ENCODE peak calls at places on chromosomes 2 and 18, in six cellular contexts. One of them, this sample, is unnamed.
A peak's percentile ranks its signal among the peaks of the same experiment; 100 is the strongest.

GRCh38 chr2:45919711-45920111 is 268.2 kb downstream of the PRKCE start:
- DNase-seq in mesothelial cell of epicardium: no peak
- DNase-seq in vagina: no peak
- DNase-seq in bronchial epithelial cell: peak; percentile 81
- DNase-seq in OCI-LY7: no peak
- DNase-seq in breast epithelium: peak; percentile 60
- DNase-seq in this sample: peak; percentile 33

GRCh38 chr2:190186238-190186637 is 123.7 kb upstream of the MSTN start:
- DNase-seq in mesothelial cell of epicardium: no peak
- DNase-seq in vagina: no peak
- DNase-seq in bronchial epithelial cell: no peak
- DNase-seq in OCI-LY7: no peak
- DNase-seq in breast epithelium: no peak
- DNase-seq in this sample: no peak

GRCh38 chr2:234682492-234683228 is 185.8 kb upstream of the ARL4C start:
- DNase-seq in mesothelial cell of epicardium: no peak
- DNase-seq in vagina: no peak
- DNase-seq in bronchial epithelial cell: peak; percentile 92
- DNase-seq in OCI-LY7: no peak
- DNase-seq in breast epithelium: no peak
- DNase-seq in this sample: no peak

GRCh38 chr2:40431600-40431955 is 20.3 kb downstream of the SLC8A1 start:
- DNase-seq in mesothelial cell of epicardium: no peak
- DNase-seq in vagina: no peak
- DNase-seq in bronchial epithelial cell: peak; percentile 68
- DNase-seq in OCI-LY7: no peak
- DNase-seq in breast epithelium: no peak
- DNase-seq in this sample: no peak

GRCh38 chr2:119544075-119545031 is at the start of gene CFAP221:
- DNase-seq in mesothelial cell of epicardium: peak; percentile 66
- DNase-seq in vagina: no peak
- DNase-seq in bronchial epithelial cell: peak; percentile 60
- DNase-seq in OCI-LY7: no peak
- DNase-seq in breast epithelium: peak; percentile 28
- DNase-seq in this sample: peak; percentile 64

GRCh38 chr2:21001988-21002813 is 41.7 kb downstream of the APOB start:
- DNase-seq in mesothelial cell of epicardium: no peak
- DNase-seq in vagina: no peak
- DNase-seq in bronchial epithelial cell: no peak
- DNase-seq in OCI-LY7: no peak
- DNase-seq in breast epithelium: no peak
- DNase-seq in this sample: no peak

GRCh38 chr18:26621161-26622026 is 73.0 kb upstream of the KCTD1 start:
- DNase-seq in mesothelial cell of epicardium: no peak
- DNase-seq in vagina: no peak
- DNase-seq in bronchial epithelial cell: peak; percentile 30
- DNase-seq in OCI-LY7: peak; percentile 60
- DNase-seq in breast epithelium: no peak
- DNase-seq in this sample: peak; percentile 65

GRCh38 chr18:48866028-48866733 is 84.6 kb downstream of the SMAD7 start:
- DNase-seq in mesothelial cell of epicardium: no peak
- DNase-seq in vagina: no peak
- DNase-seq in bronchial epithelial cell: peak; percentile 24
- DNase-seq in OCI-LY7: no peak
- DNase-seq in breast epithelium: no peak
- DNase-seq in this sample: no peak

GRCh38 chr2:239115616-239116015 is 267.7 kb downstream of the TWIST2 start:
- DNase-seq in mesothelial cell of epicardium: no peak
- DNase-seq in vagina: no peak
- DNase-seq in bronchial epithelial cell: no peak
- DNase-seq in OCI-LY7: no peak
- DNase-seq in breast epithelium: no peak
- DNase-seq in this sample: no peak

GRCh38 chr2:5696741-5697521 is 4.7 kb downstream of the SOX11 start:
- DNase-seq in mesothelial cell of epicardium: no peak
- DNase-seq in vagina: peak; percentile 20
- DNase-seq in bronchial epithelial cell: no peak
- DNase-seq in OCI-LY7: peak; percentile 85
- DNase-seq in breast epithelium: no peak
- DNase-seq in this sample: no peak

GRCh38 chr2:188875104-188875503 is 99.1 kb upstream of the COL3A1 start:
- DNase-seq in mesothelial cell of epicardium: no peak
- DNase-seq in vagina: no peak
- DNase-seq in bronchial epithelial cell: no peak
- DNase-seq in OCI-LY7: no peak
- DNase-seq in breast epithelium: no peak
- DNase-seq in this sample: no peak

GRCh38 chr18:78736015-78736690 is 243.5 kb upstream of the SALL3 start:
- DNase-seq in mesothelial cell of epicardium: no peak
- DNase-seq in vagina: no peak
- DNase-seq in bronchial epithelial cell: no peak
- DNase-seq in OCI-LY7: no peak
- DNase-seq in breast epithelium: no peak
- DNase-seq in this sample: no peak

GRCh38 chr2:143162997-143163396 is 33.8 kb downstream of the ARHGAP15 start:
- DNase-seq in mesothelial cell of epicardium: no peak
- DNase-seq in vagina: no peak
- DNase-seq in bronchial epithelial cell: peak; percentile 16
- DNase-seq in OCI-LY7: no peak
- DNase-seq in breast epithelium: no peak
- DNase-seq in this sample: no peak

GRCh38 chr2:222671259-222672067 is at the start of gene MOGAT1:
- DNase-seq in mesothelial cell of epicardium: no peak
- DNase-seq in vagina: no peak
- DNase-seq in bronchial epithelial cell: no peak
- DNase-seq in OCI-LY7: no peak
- DNase-seq in breast epithelium: no peak
- DNase-seq in this sample: peak; percentile 26

GRCh38 chr2:185291035-185291647 is 447.5 kb upstream of the FSIP2 start:
- DNase-seq in mesothelial cell of epicardium: peak; percentile 45
- DNase-seq in vagina: no peak
- DNase-seq in bronchial epithelial cell: peak; percentile 55
- DNase-seq in OCI-LY7: peak; percentile 39
- DNase-seq in breast epithelium: no peak
- DNase-seq in this sample: peak; percentile 6

GRCh38 chr18:59697236-59697932 is at the start of gene CCBE1:
- DNase-seq in mesothelial cell of epicardium: peak; percentile 73
- DNase-seq in vagina: no peak
- DNase-seq in bronchial epithelial cell: peak; percentile 52
- DNase-seq in OCI-LY7: no peak
- DNase-seq in breast epithelium: no peak
- DNase-seq in this sample: peak; percentile 77

GRCh38 chr18:57440331-57441101 is 5.3 kb downstream of the ONECUT2 start:
- DNase-seq in mesothelial cell of epicardium: no peak
- DNase-seq in vagina: no peak
- DNase-seq in bronchial epithelial cell: no peak
- DNase-seq in OCI-LY7: no peak
- DNase-seq in breast epithelium: no peak
- DNase-seq in this sample: peak; percentile 21

GRCh38 chr2:34070196-34070595 is 471.1 kb upstream of the FAM98A start:
- DNase-seq in mesothelial cell of epicardium: no peak
- DNase-seq in vagina: no peak
- DNase-seq in bronchial epithelial cell: no peak
- DNase-seq in OCI-LY7: no peak
- DNase-seq in breast epithelium: no peak
- DNase-seq in this sample: no peak

GRCh38 chr2:68912732-68913131 is 40.0 kb downstream of the GKN2 start:
- DNase-seq in mesothelial cell of epicardium: no peak
- DNase-seq in vagina: no peak
- DNase-seq in bronchial epithelial cell: no peak
- DNase-seq in OCI-LY7: no peak
- DNase-seq in breast epithelium: no peak
- DNase-seq in this sample: no peak

GRCh38 chr2:155703917-155704316 is 628.6 kb downstream of the NR4A2 start:
- DNase-seq in mesothelial cell of epicardium: no peak
- DNase-seq in vagina: no peak
- DNase-seq in bronchial epithelial cell: no peak
- DNase-seq in OCI-LY7: no peak
- DNase-seq in breast epithelium: no peak
- DNase-seq in this sample: no peak

GRCh38 chr2:155703048-155703447 is 629.5 kb downstream of the NR4A2 start:
- DNase-seq in mesothelial cell of epicardium: no peak
- DNase-seq in vagina: no peak
- DNase-seq in bronchial epithelial cell: no peak
- DNase-seq in OCI-LY7: no peak
- DNase-seq in breast epithelium: no peak
- DNase-seq in this sample: no peak

GRCh38 chr2:155708052-155708451 is 624.5 kb downstream of the NR4A2 start:
- DNase-seq in mesothelial cell of epicardium: no peak
- DNase-seq in vagina: no peak
- DNase-seq in bronchial epithelial cell: peak; percentile 13
- DNase-seq in OCI-LY7: no peak
- DNase-seq in breast epithelium: no peak
- DNase-seq in this sample: no peak
- TF ChIP-seq CTCF in mesothelial cell of epicardium: no peak
- TF ChIP-seq CTCF in vagina: no peak
- TF ChIP-seq CTCF in bronchial epithelial cell: peak; percentile 26
- TF ChIP-seq CTCF in OCI-LY7: no peak
- TF ChIP-seq CTCF in breast epithelium: no peak
- TF ChIP-seq CTCF in this sample: peak; percentile 6

GRCh38 chr2:203648273-203648672 is 58.2 kb upstream of the CD28 start:
- DNase-seq in mesothelial cell of epicardium: no peak
- DNase-seq in vagina: no peak
- DNase-seq in bronchial epithelial cell: peak; percentile 47
- DNase-seq in OCI-LY7: no peak
- DNase-seq in breast epithelium: no peak
- DNase-seq in this sample: no peak

GRCh38 chr2:203647579-203647978 is 58.9 kb upstream of the CD28 start:
- DNase-seq in mesothelial cell of epicardium: no peak
- DNase-seq in vagina: no peak
- DNase-seq in bronchial epithelial cell: no peak
- DNase-seq in OCI-LY7: no peak
- DNase-seq in breast epithelium: no peak
- DNase-seq in this sample: no peak

GRCh38 chr2:203649176-203649814 is 57.1 kb upstream of the CD28 start:
- DNase-seq in mesothelial cell of epicardium: no peak
- DNase-seq in vagina: no peak
- DNase-seq in bronchial epithelial cell: no peak
- DNase-seq in OCI-LY7: no peak
- DNase-seq in breast epithelium: no peak
- DNase-seq in this sample: no peak

GRCh38 chr2:203646961-203647360 is 59.5 kb upstream of the CD28 start:
- DNase-seq in mesothelial cell of epicardium: no peak
- DNase-seq in vagina: no peak
- DNase-seq in bronchial epithelial cell: no peak
- DNase-seq in OCI-LY7: no peak
- DNase-seq in breast epithelium: no peak
- DNase-seq in this sample: no peak

GRCh38 chr2:203646266-203646864 is 60.1 kb upstream of the CD28 start:
- DNase-seq in mesothelial cell of epicardium: no peak
- DNase-seq in vagina: no peak
- DNase-seq in bronchial epithelial cell: no peak
- DNase-seq in OCI-LY7: no peak
- DNase-seq in breast epithelium: no peak
- DNase-seq in this sample: no peak
- TF ChIP-seq CTCF in mesothelial cell of epicardium: no peak
- TF ChIP-seq CTCF in vagina: no peak
- TF ChIP-seq CTCF in bronchial epithelial cell: no peak
- TF ChIP-seq CTCF in OCI-LY7: no peak
- TF ChIP-seq CTCF in breast epithelium: no peak
- TF ChIP-seq CTCF in this sample: no peak

GRCh38 chr2:177058747-177059146 is 153.8 kb upstream of the HNRNPA3 start:
- DNase-seq in mesothelial cell of epicardium: no peak
- DNase-seq in vagina: no peak
- DNase-seq in bronchial epithelial cell: no peak
- DNase-seq in OCI-LY7: no peak
- DNase-seq in breast epithelium: no peak
- DNase-seq in this sample: no peak

GRCh38 chr2:177064417-177064816 is 148.2 kb upstream of the HNRNPA3 start:
- DNase-seq in mesothelial cell of epicardium: no peak
- DNase-seq in vagina: no peak
- DNase-seq in bronchial epithelial cell: no peak
- DNase-seq in OCI-LY7: no peak
- DNase-seq in breast epithelium: no peak
- DNase-seq in this sample: no peak

GRCh38 chr2:177063331-177063730 is 149.3 kb upstream of the HNRNPA3 start:
- DNase-seq in mesothelial cell of epicardium: no peak
- DNase-seq in vagina: no peak
- DNase-seq in bronchial epithelial cell: no peak
- DNase-seq in OCI-LY7: no peak
- DNase-seq in breast epithelium: no peak
- DNase-seq in this sample: no peak

GRCh38 chr2:177056540-177056939 is 156.1 kb upstream of the HNRNPA3 start:
- DNase-seq in mesothelial cell of epicardium: no peak
- DNase-seq in vagina: no peak
- DNase-seq in bronchial epithelial cell: no peak
- DNase-seq in OCI-LY7: no peak
- DNase-seq in breast epithelium: no peak
- DNase-seq in this sample: no peak

DNA sequence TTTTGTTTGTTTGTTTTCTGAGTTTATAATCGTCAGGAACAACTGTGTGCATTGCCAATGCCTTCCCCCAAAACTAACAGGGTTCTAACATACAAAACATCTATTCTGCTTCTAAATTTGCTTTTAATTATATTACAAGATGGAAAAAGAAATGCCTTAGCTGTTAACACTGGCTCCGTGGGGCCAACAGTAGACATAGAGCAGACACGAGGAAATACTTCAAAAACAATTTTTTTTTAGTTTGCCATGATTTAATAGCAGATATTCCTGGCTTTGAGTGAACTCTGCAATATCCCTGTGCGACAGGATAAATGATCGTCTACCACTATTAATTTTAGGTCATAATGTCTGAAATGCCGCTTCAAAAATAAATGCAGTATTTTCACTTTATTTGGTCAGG is 153.3 kb upstream of the HNRNPA3 start:
- DNase-seq in mesothelial cell of epicardium: no peak
- DNase-seq in vagina: no peak
- DNase-seq in bronchial epithelial cell: no peak
- DNase-seq in OCI-LY7: no peak
- DNase-seq in breast epithelium: no peak
- DNase-seq in this sample: no peak
- TF ChIP-seq CTCF in mesothelial cell of epicardium: no peak
- TF ChIP-seq CTCF in vagina: no peak
- TF ChIP-seq CTCF in bronchial epithelial cell: no peak
- TF ChIP-seq CTCF in OCI-LY7: no peak
- TF ChIP-seq CTCF in breast epithelium: no peak
- TF ChIP-seq CTCF in this sample: no peak

DNA sequence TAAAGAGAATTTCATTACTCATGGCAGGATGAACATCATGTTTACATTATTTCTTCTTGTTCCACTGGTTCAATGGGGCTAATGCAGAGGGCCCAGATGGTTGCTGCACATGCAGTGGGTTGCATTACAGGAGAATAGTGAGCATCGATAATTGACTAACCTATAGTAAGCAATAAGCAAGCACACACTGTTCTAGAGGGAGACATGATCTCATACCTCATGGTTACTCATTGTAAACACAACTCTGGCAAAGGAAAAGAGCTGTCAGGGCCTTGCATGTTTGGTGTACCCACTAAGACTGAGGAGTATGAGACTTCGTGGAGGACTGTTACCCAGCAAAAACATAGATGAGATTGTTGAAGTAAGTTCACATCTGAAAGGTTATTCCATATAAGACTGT is 885.6 kb upstream of the VRK2 start:
- DNase-seq in mesothelial cell of epicardium: no peak
- DNase-seq in vagina: no peak
- DNase-seq in bronchial epithelial cell: peak; percentile 93
- DNase-seq in OCI-LY7: no peak
- DNase-seq in breast epithelium: no peak
- DNase-seq in this sample: no peak
- TF ChIP-seq CTCF in mesothelial cell of epicardium: no peak
- TF ChIP-seq CTCF in vagina: no peak
- TF ChIP-seq CTCF in bronchial epithelial cell: no peak
- TF ChIP-seq CTCF in OCI-LY7: no peak
- TF ChIP-seq CTCF in breast epithelium: no peak
- TF ChIP-seq CTCF in this sample: no peak